ENCODE peak calls at places on chromosomes 11 and 22, in seven cellular contexts. Y is BJ, V is OCI-LY7, W is OCI-M1, E is lung microvascular endothelial cell, C is Kasumi-1, Q is right lobe of liver. I is an unnamed sample.

GRCh38 chr11:104451193-104451592 is 287.2 kb upstream of the PDGFD start:
- DNase-seq in W (no peak), Q (no peak), V (no peak), Y (no peak), E (no peak), C (no peak), I (no peak)

GRCh38 chr22:43001271-43002197 is 13.4 kb downstream of the PACSIN2 start:
- DNase-seq in E (peak), V (peak), C (peak), Q (no peak), W (peak), Y (no peak), I (no peak)

GRCh38 chr22:32323513-32324164 is 34.0 kb upstream of the RFPL3 start:
- DNase-seq in V (no peak), C (no peak), E (no peak), W (no peak), Y (no peak), Q (peak), I (no peak)

GRCh38 chr22:26169312-26170111 is at the start of gene SEZ6L:
- DNase-seq in Q (no peak), E (no peak), V (no peak), Y (no peak), W (no peak), C (peak), I (no peak)

GRCh38 chr11:14974723-14975587 is 2.8 kb upstream of the CALCA start:
- DNase-seq in W (peak), Q (peak), Y (no peak), E (peak), V (peak), C (no peak), I (no peak)

GRCh38 chr11:65430406-65431217 is 8.0 kb downstream of the NEAT1 start:
- DNase-seq in Y (no peak), W (no peak), C (no peak), V (peak), E (peak), Q (peak), I (peak)

GRCh38 chr11:3849297-3849874 is 6.1 kb upstream of the STIM1 start:
- DNase-seq in C (peak), E (peak), V (peak), Y (no peak), Q (no peak), W (peak), I (peak)

GRCh38 chr22:19181786-19182471 is 3.4 kb upstream of the SLC25A1 start:
- DNase-seq in V (no peak), Y (no peak), Q (no peak), E (no peak), W (peak), C (no peak), I (no peak)

GRCh38 chr11:28524098-28524497 is 415.9 kb downstream of the METTL15 start:
- DNase-seq in E (no peak), C (no peak), W (no peak), Q (no peak), V (no peak), Y (no peak), I (no peak)

GRCh38 chr22:25853902-25854301 is 111.9 kb downstream of the MYO18B start:
- DNase-seq in V (peak), W (peak), Y (no peak), C (no peak), E (no peak), Q (no peak), I (no peak)

GRCh38 chr11:18986744-18987143 is 47.5 kb upstream of the MRGPRX1 start:
- DNase-seq in Y (no peak), Q (no peak), E (no peak), W (peak), C (no peak), V (no peak), I (no peak)